ENCODE peak calls at places on chromosomes 4 and X, in eight cellular contexts. Z, N, E, F, X, Y, U and M are unnamed samples.

GRCh38 chr4:114613579-114613978 is 15.0 kb downstream of the UGT8 start:
- DNase-seq in Z (no peak), N (no peak), E (no peak), F (no peak), X (no peak), Y (no peak), U (no peak), M (no peak)

GRCh38 chr4:105979506-105979905 is 84.2 kb downstream of the NPNT start:
- DNase-seq in Z (peak; percentile 29), N (no peak), E (no peak), F (peak; percentile 3), X (no peak), Y (no peak), U (no peak), M (no peak)

GRCh38 chr4:5685296-5685695 is 23.1 kb downstream of the EVC2 start:
- DNase-seq in Z (no peak), N (no peak), E (no peak), F (no peak), X (no peak), Y (no peak), U (no peak), M (no peak)

GRCh38 chr4:41468122-41468521 is 69.8 kb upstream of the LIMCH1 start:
- DNase-seq in Z (no peak), N (no peak), E (no peak), F (no peak), X (no peak), Y (no peak), U (no peak), M (no peak)

GRCh38 chr4:159046683-159047082 is 56.2 kb upstream of the RAPGEF2 start:
- DNase-seq in Z (no peak), N (no peak), E (no peak), F (no peak), X (no peak), Y (no peak), U (no peak), M (no peak)

GRCh38 chrX:22063284-22063683 is 31.2 kb downstream of the PHEX start:
- DNase-seq in Z (no peak), N (peak; percentile 6), E (no peak), F (no peak), X (no peak), Y (no peak), U (no peak), M (no peak)

GRCh38 chr4:188903995-188904394 is 764.8 kb downstream of the TRIML1 start:
- DNase-seq in Z (no peak), N (peak; percentile 10), E (no peak), F (no peak), X (no peak), Y (no peak), U (no peak), M (no peak)

GRCh38 chr4:15777697-15778096 is 431 bp upstream of the CD38 start:
- DNase-seq in Z (no peak), N (no peak), E (no peak), F (no peak), X (no peak), Y (no peak), U (no peak), M (no peak)

GRCh38 chr4:11548529-11549176 is 120.0 kb upstream of the HS3ST1 start:
- DNase-seq in Z (no peak), N (peak; percentile 75), E (no peak), F (peak; percentile 64), X (no peak), Y (no peak), U (no peak), M (no peak)

GRCh38 chr4:55857586-55857985 is 4.1 kb downstream of the EXOC1 start:
- DNase-seq in Z (no peak), N (no peak), E (no peak), F (no peak), X (no peak), Y (no peak), U (no peak), M (no peak)

GRCh38 chr4:168711197-168712120 is 214.6 kb downstream of the PALLD start:
- DNase-seq in Z (peak; percentile 96), N (no peak), E (no peak), F (no peak), X (no peak), Y (no peak), U (no peak), M (no peak)

GRCh38 chr4:54225671-54226398 is 3.3 kb upstream of the PDGFRA start:
- DNase-seq in Z (peak; percentile 29), N (no peak), E (no peak), F (peak; percentile 49), X (no peak), Y (no peak), U (no peak), M (no peak)

GRCh38 chr4:8842614-8843013 is 29.0 kb downstream of the HMX1 start:
- DNase-seq in Z (no peak), N (no peak), E (no peak), F (no peak), X (no peak), Y (no peak), U (no peak), M (no peak)

GRCh38 chr4:52877694-52878093 is 15.6 kb downstream of the RASL11B start:
- DNase-seq in Z (no peak), N (no peak), E (no peak), F (no peak), X (no peak), Y (no peak), U (no peak), M (no peak)

GRCh38 chrX:97529801-97530200 is 646.1 kb downstream of the RPA4 start:
- DNase-seq in Z (no peak), N (no peak), E (no peak), F (no peak), X (no peak), Y (no peak), U (no peak), M (no peak)

GRCh38 chrX:97673135-97673534 is 789.4 kb downstream of the RPA4 start:
- DNase-seq in Z (no peak), N (no peak), E (no peak), F (no peak), X (no peak), Y (no peak), U (no peak), M (no peak)

GRCh38 chr4:14441550-14441949 is 560.7 kb upstream of the CPEB2 start:
- DNase-seq in Z (no peak), N (no peak), E (no peak), F (no peak), X (no peak), Y (no peak), U (no peak), M (no peak)

GRCh38 chrX:54494970-54495813 is 842 bp downstream of the FGD1 start:
- DNase-seq in Z (peak; percentile 28), N (no peak), E (no peak), F (peak; percentile 28), X (no peak), Y (no peak), U (no peak), M (no peak)

GRCh38 chrX:121093011-121093410 is 45.6 kb downstream of the GLUD2 start:
- DNase-seq in Z (no peak), N (no peak), E (no peak), F (peak; percentile 3), X (no peak), Y (no peak), U (no peak), M (no peak)

GRCh38 chr4:29309050-29309449 is 1411.1 kb upstream of the PCDH7 start:
- DNase-seq in Z (no peak), N (no peak), E (no peak), F (peak; percentile 90), X (no peak), Y (no peak), U (no peak), M (no peak)

GRCh38 chr4:168825975-168826374 is 184.1 kb downstream of the CBR4 start:
- DNase-seq in Z (peak; percentile 59), N (no peak), E (no peak), F (no peak), X (no peak), Y (no peak), U (no peak), M (no peak)

GRCh38 chr4:170589597-170590191 is 499.9 kb upstream of the AADAT start:
- DNase-seq in Z (peak; percentile 1), N (peak; percentile 12), E (no peak), F (peak; percentile 68), X (no peak), Y (no peak), U (no peak), M (no peak)

GRCh38 chr4:139816856-139817255 is 151.2 kb downstream of the MGST2 start:
- DNase-seq in Z (no peak), N (no peak), E (no peak), F (no peak), X (no peak), Y (no peak), U (no peak), M (no peak)

GRCh38 chr4:40307627-40308497 is 27.3 kb upstream of the CHRNA9 start:
- DNase-seq in Z (no peak), N (no peak), E (no peak), F (no peak), X (no peak), Y (peak; percentile 32), U (peak; percentile 20), M (no peak)
- TF ChIP-seq CTCF in Z (no peak), N (no peak), E (no peak), F (no peak), X (no peak), Y (no peak), U (no peak), M (no peak)

GRCh38 chr4:184282895-184283654 is 65.4 kb upstream of the ENPP6 start:
- DNase-seq in Z (no peak), N (no peak), E (no peak), F (no peak), X (no peak), Y (no peak), U (peak; percentile 1), M (no peak)
- TF ChIP-seq CTCF in Z (no peak), N (no peak), E (no peak), F (no peak), X (no peak), Y (no peak), U (no peak), M (no peak)

DNA sequence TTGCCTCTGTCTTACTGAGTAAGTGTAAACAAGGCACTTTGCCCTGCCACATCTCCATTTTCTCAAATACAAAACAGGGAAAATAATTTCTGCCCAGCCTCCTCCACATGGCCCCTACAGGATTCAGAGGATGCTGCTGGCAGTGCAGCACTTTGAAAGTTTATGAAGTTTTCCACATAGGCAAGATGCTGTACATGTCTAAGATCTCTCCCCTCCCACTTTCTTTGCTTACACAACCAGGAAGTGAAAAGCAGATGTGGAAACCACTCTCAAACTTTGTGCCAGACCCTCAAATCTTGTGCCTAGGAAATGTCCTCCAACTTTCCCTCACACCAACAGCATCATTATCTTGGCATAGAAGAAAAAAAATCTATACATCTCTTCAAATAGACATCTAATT is 257.0 kb upstream of the LDB2 start:
- DNase-seq in Z (peak; percentile 58), N (no peak), E (no peak), F (no peak), X (no peak), Y (no peak), U (no peak), M (no peak)
- TF ChIP-seq CTCF in Z (peak; percentile 6), N (no peak), E (no peak), F (no peak), X (no peak), Y (no peak), U (no peak), M (no peak)

DNA sequence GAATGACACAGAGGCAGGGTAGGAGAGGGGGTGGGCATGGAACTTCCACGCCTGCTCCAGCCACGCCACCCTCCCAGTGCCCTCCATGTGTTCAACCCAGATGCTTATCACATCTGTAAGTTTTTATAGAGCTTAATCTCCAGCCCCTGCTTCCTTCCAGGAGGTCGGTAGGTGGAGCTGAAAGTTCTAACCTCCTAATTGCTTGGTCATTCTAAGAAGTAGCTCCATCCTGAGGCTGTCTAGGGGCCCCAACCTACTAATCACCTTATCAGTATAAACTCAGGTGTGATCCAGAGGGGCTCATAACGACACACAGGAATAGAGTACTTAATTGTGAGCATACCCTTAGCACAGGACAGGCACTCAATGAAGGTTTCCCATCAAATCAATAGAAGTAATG is 18.3 kb downstream of the QDPR start:
- DNase-seq in Z (no peak), N (no peak), E (no peak), F (no peak), X (no peak), Y (no peak), U (no peak), M (no peak)
- TF ChIP-seq CTCF in Z (no peak), N (no peak), E (no peak), F (no peak), X (no peak), Y (no peak), U (no peak), M (no peak)